ENCODE peak calls at places on chromosomes 16 and 17, in seven cellular contexts. L, N, S, Z, T, Y and P are unnamed samples.

GRCh38 chr17:19248923-19249574 is 11.9 kb downstream of the EPN2 start:
- DNase-seq in T (no peak), Y (peak; percentile 78), S (no peak), N (peak; percentile 72), Z (peak; percentile 22), L (no peak), P (no peak)

GRCh38 chr16:79006206-79006605 is 594.3 kb downstream of the MAF start:
- DNase-seq in Z (no peak), L (no peak), Y (no peak), S (no peak), N (no peak), T (no peak), P (no peak)

GRCh38 chr17:930258-930657 is 49.3 kb downstream of the NXN start:
- DNase-seq in S (no peak), N (no peak), Y (no peak), Z (no peak), L (no peak), T (no peak), P (no peak)

GRCh38 chr17:37121616-37122015 is 172.9 kb downstream of the AATF start:
- DNase-seq in Y (no peak), S (no peak), N (no peak), T (no peak), Z (no peak), L (no peak), P (no peak)

GRCh38 chr16:27690604-27691003 is 140.7 kb downstream of the KATNIP start:
- DNase-seq in N (no peak), Z (peak; percentile 30), Y (peak; percentile 54), S (no peak), T (peak; percentile 21), L (peak; percentile 53), P (peak; percentile 26)

GRCh38 chr17:75477493-75477862 is 21.0 kb downstream of the TMEM94 start:
- DNase-seq in Z (no peak), T (no peak), Y (no peak), N (no peak), S (no peak), L (peak; percentile 64), P (no peak)

GRCh38 chr16:49112754-49113153 is 168.9 kb downstream of the CBLN1 start:
- DNase-seq in Y (no peak), S (no peak), Z (peak; percentile 30), L (no peak), T (no peak), N (no peak), P (no peak)

GRCh38 chr17:59558953-59559352 is 6.5 kb upstream of the DHX40 start:
- DNase-seq in S (no peak), Y (peak; percentile 40), Z (peak; percentile 19), L (peak; percentile 5), N (no peak), T (no peak), P (no peak)

GRCh38 chr16:79296491-79296890 is 304.0 kb downstream of the MAF start:
- DNase-seq in T (no peak), S (no peak), Z (no peak), N (no peak), L (no peak), Y (no peak), P (no peak)

GRCh38 chr17:28698253-28698941 is 13.3 kb downstream of the PROCA1 start:
- DNase-seq in L (peak; percentile 99), S (no peak), T (no peak), Y (no peak), Z (peak; percentile 89), N (no peak), P (no peak)

GRCh38 chr17:77126519-77126918 is 14.2 kb upstream of the SEC14L1 start:
- DNase-seq in N (no peak), S (peak; percentile 89), L (peak; percentile 63), Z (no peak), Y (no peak), T (no peak), P (no peak)

GRCh38 chr16:68839831-68840230 is 3.5 kb upstream of the TANGO6 start:
- DNase-seq in N (no peak), S (no peak), T (no peak), Z (no peak), L (no peak), Y (no peak), P (no peak)

GRCh38 chr17:42760652-42761581 is at the start of gene RAMP2:
- DNase-seq in L (peak; percentile 11), Z (peak; percentile 67), N (no peak), S (no peak), T (no peak), Y (peak; percentile 44), P (no peak)

GRCh38 chr17:77995146-77995852 is 36.8 kb downstream of the TNRC6C start:
- DNase-seq in L (no peak), Y (no peak), N (no peak), S (no peak), T (no peak), Z (no peak), P (no peak)

GRCh38 chr17:8223356-8224063 is 13.1 kb upstream of the AURKB start:
- DNase-seq in Y (peak; percentile 53), Z (peak; percentile 78), S (peak; percentile 53), N (no peak), L (peak; percentile 21), T (no peak), P (peak; percentile 70)

GRCh38 chr17:79808763-79809529 is 12.1 kb upstream of the CBX8 start:
- DNase-seq in Y (peak; percentile 60), T (peak; percentile 60), N (no peak), L (peak; percentile 87), Z (peak; percentile 75), S (no peak), P (no peak)

GRCh38 chr16:85086347-85087291 is 25.7 kb downstream of the CIBAR2 start:
- DNase-seq in N (no peak), Y (peak; percentile 65), L (peak; percentile 94), Z (peak; percentile 67), T (peak; percentile 54), S (peak; percentile 55), P (no peak)

GRCh38 chr17:83080641-83081560 is 1.5 kb downstream of the METRNL start:
- DNase-seq in Z (peak; percentile 77), N (no peak), Y (peak; percentile 49), T (no peak), S (no peak), L (no peak), P (no peak)

GRCh38 chr17:79379700-79380099 is 231.2 kb downstream of the RBFOX3 start:
- DNase-seq in N (no peak), L (no peak), Z (no peak), Y (no peak), S (no peak), T (no peak), P (no peak)

GRCh38 chr17:40447148-40447644 is 3.9 kb downstream of the IGFBP4 start:
- DNase-seq in N (no peak), L (no peak), Y (peak; percentile 37), Z (no peak), S (no peak), T (no peak), P (no peak)

GRCh38 chr17:72373910-72374741 is 253.3 kb downstream of the SOX9 start:
- DNase-seq in Y (peak; percentile 34), N (no peak), S (no peak), T (no peak), Z (peak; percentile 64), L (no peak), P (no peak)
- H3K27ac ChIP-seq in Y (no peak overlapping the region), N (peak overlapping the region; percentile 31), S (no peak overlapping the region), T (peak overlapping the region; percentile 39), Z (peak overlapping the region; percentile 26), L (no peak overlapping the region), P (no peak overlapping the region)

DNA sequence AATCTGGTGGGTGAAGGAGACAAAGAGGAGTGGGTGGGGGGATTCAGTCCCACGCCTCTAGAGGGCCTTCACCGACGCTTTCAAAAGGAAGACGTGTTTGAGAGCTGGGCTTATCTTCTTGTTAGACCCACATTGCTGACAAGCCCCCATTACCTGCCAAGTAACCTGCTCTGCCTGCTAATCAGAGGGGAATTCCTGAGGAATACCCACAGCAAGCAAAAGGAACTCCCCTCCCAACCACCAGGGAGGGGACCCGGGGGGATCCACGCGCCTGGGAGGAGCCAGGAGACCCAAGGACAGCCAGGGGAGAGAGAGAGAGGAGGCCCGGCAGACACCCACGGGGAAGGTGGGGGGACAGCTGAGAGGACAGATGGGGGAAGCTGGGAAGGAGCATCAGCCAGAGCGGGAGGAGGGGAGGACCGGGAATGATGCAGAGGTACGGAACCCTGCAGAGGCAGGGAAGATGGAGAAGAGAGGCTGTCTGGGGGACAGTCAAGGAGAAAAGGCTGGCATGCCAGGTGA is 986 bp downstream of the MTMR4 start:
- DNase-seq in T (no peak), Z (no peak), Y (no peak), L (no peak), S (no peak), N (no peak), P (no peak)
- H3K27ac ChIP-seq in T (peak overlapping the region; percentile 83), Z (no peak overlapping the region), Y (no peak overlapping the region), L (no peak overlapping the region), S (no peak overlapping the region), N (no peak overlapping the region), P (no peak overlapping the region)

DNA sequence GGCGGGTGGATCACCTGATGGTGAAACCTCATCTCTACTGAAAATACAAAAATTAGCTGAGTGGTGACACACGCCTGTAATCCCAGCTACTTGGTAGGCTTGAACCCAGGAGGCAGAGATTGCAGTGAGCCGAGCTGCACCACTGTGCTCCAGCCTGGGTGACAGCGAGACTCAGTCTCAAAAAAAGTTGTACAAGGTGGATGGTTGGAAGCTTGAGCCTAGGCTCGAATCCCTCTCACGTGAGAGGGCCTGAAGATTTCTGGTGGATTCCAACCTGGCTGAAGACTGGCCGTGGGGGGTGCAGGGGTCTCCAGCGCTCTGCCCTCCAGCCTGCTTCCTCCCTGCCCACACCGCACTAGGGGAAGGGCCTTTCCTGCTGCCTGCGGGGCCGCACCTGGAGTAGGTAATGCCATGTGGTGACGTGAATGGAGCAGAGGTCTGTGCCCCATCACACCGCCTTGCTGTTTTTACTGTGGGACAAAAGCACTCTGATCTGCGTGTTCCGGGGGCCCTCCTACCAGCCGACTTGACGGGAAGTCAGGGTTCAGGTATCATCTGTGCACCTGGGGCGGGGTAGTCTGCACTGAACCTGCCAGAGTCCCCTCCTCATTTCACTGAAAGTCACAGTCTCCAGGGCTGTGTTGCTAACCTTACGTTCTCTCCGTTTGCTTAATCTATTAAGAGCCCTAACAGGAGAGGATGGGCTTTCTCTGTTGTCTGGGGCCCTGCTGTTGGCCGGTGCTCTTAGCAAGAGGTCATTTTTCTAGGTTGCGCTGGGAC is 4.2 kb downstream of the RPL13 start:
- DNase-seq in Z (no peak), T (no peak), S (no peak), Y (no peak), N (no peak), L (peak; percentile 38), P (no peak)
- H3K27ac ChIP-seq in Z (peak overlapping the region; percentile 1), T (peak overlapping the region; percentile 96), S (peak overlapping the region; percentile 8), Y (no peak overlapping the region), N (peak overlapping the region; percentile 2), L (no peak overlapping the region), P (no peak overlapping the region)

DNA sequence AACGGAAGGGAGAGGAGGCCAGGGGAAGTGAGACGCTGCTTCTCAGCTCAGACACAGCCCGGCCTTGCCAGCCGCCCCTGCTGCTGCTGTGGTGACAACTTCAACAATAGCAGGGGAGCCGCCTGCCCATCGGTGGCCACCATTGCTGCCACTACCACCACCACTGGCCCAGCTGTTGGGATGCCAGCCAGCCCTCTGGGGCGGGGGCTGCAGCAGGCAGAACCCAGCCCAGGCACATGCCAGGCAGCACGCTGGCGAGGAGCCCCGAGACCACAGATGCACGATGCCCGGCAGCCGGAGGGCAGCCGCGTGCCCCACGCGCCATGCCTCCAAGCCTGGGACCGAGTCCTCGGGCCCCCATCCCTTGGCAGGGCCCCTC is 7.3 kb downstream of the DOK4 start:
- DNase-seq in L (no peak), S (no peak), Y (no peak), N (no peak), Z (no peak), T (no peak), P (peak; percentile 25)
- H3K27ac ChIP-seq in L (peak overlapping the region; percentile 94), S (peak overlapping the region; percentile 70), Y (peak overlapping the region; percentile 95), N (no peak overlapping the region), Z (peak overlapping the region; percentile 93), T (no peak overlapping the region), P (no peak overlapping the region)